ENCODE peak calls at places on chromosomes 11 and 22, in eight cellular contexts. H is T-helper 2 cell treated with Interferon-gamma antibody and Interleukin-4, amounts not matched to agents 5 μg/mL and 100 μg/mL, for 36 hours; K is NCI-H524; M is NCI-H2029 treated with DMSO at 0.1 percent for 48 hours; Z is GM12865; B is dorsolateral prefrontal cortex; A is activated T-cell treated with anti-CD3 and anti-CD28 coated beads for 4 hours; T is upper lobe of right lung. V is an unnamed sample.

GRCh38 chr11:111336582-111337256 is 38.4 kb downstream of the POU2AF3 start:
- DNase-seq in M (no peak), A (no peak), H (no peak), T (no peak), Z (no peak), B (no peak), K (no peak), V (no peak)

GRCh38 chr11:105274631-105275030 is 135.1 kb upstream of the CARD18 start:
- DNase-seq in A (no peak), K (no peak), B (no peak), Z (no peak), M (no peak), T (no peak), H (no peak), V (no peak)

GRCh38 chr11:8768625-8769333 is 86.2 kb downstream of the RPL27A start:
- DNase-seq in H (no peak), A (no peak), M (no peak), Z (no peak), B (no peak), T (no peak), K (no peak), V (no peak)

GRCh38 chr11:111737877-111738205 is 28.3 kb downstream of the PPP2R1B start:
- DNase-seq in H (no peak), B (no peak), Z (no peak), M (no peak), K (no peak), A (no peak), T (no peak), V (no peak)

GRCh38 chr22:23862103-23862502 is 4.4 kb downstream of the SLC2A11 start:
- DNase-seq in B (no peak), Z (peak; percentile 75), K (peak; percentile 76), T (no peak), M (peak; percentile 17), A (no peak), H (peak; percentile 36), V (no peak)

GRCh38 chr22:18952022-18952421 is 15.9 kb upstream of the PRODH start:
- DNase-seq in B (no peak), M (no peak), Z (no peak), K (no peak), A (no peak), T (peak; percentile 55), H (no peak), V (no peak)

GRCh38 chr11:19953909-19954308 is 206.4 kb downstream of the DBX1 start:
- DNase-seq in K (peak; percentile 40), A (no peak), B (no peak), H (no peak), T (no peak), M (peak; percentile 82), Z (no peak), V (peak; percentile 20)

GRCh38 chr22:37561209-37562048 is 1.1 kb downstream of the CDC42EP1 start:
- DNase-seq in B (peak; percentile 87), M (no peak), K (peak; percentile 73), A (peak; percentile 80), H (peak; percentile 79), T (peak; percentile 96), Z (peak; percentile 73), V (no peak)

GRCh38 chr11:14902650-14903350 is 10.8 kb upstream of the CYP2R1 start:
- DNase-seq in M (no peak), T (no peak), B (no peak), Z (peak; percentile 15), A (no peak), K (no peak), H (no peak), V (no peak)

V was measured in NCI-H2107.